ENCODE peak calls at places on chromosomes 13 and 19, in four cellular contexts. B is progenitor cell of endocrine pancreas, G is left cardiac atrium, W is breast epithelium. R is an unnamed sample.

GRCh38 chr13:110062777-110063442 is 244.0 kb downstream of the COL4A1 start:
- DNase-seq in W (no peak), G (no peak), B (no peak), R (no peak)

GRCh38 chr19:45895519-45895972 is 6.9 kb downstream of the MYPOP start:
- DNase-seq in G (no peak), W (no peak), B (no peak), R (no peak)

GRCh38 chr19:13696839-13697238 is 67.5 kb upstream of the MRI1 start:
- DNase-seq in B (no peak), W (no peak), G (no peak), R (no peak)

GRCh38 chr19:43499042-43499441 is 5.5 kb downstream of the PHLDB3 start:
- DNase-seq in W (no peak), B (no peak), G (no peak), R (no peak)

GRCh38 chr13:70809588-70809987 is 701.3 kb upstream of the KLHL1 start:
- DNase-seq in G (no peak), W (no peak), B (no peak), R (no peak)

GRCh38 chr13:25203256-25203794 is 31.2 kb upstream of the AMER2 start:
- DNase-seq in B (no peak), W (no peak), G (no peak), R (no peak)

GRCh38 chr19:344625-345319 is at the start of gene MIER2:
- DNase-seq in B (peak), W (peak), G (peak), R (peak)

GRCh38 chr19:799076-799881 is 2.0 kb downstream of the PTBP1 start:
- DNase-seq in G (peak), W (no peak), B (no peak), R (no peak)

GRCh38 chr19:36489920-36490415 is 607 bp upstream of the ZNF566 start:
- DNase-seq in W (no peak), G (peak), B (no peak), R (peak)

GRCh38 chr19:14661372-14661924 is 13.2 kb downstream of the ADGRE3 start:
- DNase-seq in G (no peak), W (no peak), B (no peak), R (no peak)

GRCh38 chr19:31499826-31500539 is 150.7 kb upstream of the TSHZ3 start:
- DNase-seq in G (no peak), W (no peak), B (no peak), R (no peak)

GRCh38 chr13:77359171-77359570 is 32.3 kb upstream of the MYCBP2 start:
- DNase-seq in W (no peak), G (no peak), B (no peak), R (no peak)

GRCh38 chr13:78689011-78689410 is 30.1 kb upstream of the OBI1 start:
- DNase-seq in B (no peak), W (no peak), G (no peak), R (no peak)

GRCh38 chr19:49155005-49155826 is at the start of gene HRC:
- DNase-seq in G (peak), B (no peak), W (no peak), R (no peak)

R was measured in SW 1271.